ENCODE peak calls at places on chromosome 6, in six cellular contexts. D is dorsolateral prefrontal cortex; U is MM.1S; P is CD4-positive, alpha-beta memory T cell; C is adrenal gland; F is upper lobe of right lung. K is an unnamed sample.

GRCh38 chr6:44439270-44440045 is 52.0 kb downstream of the CDC5L start:
- DNase-seq in D (no peak), U (no peak), P (no peak), C (no peak), F (no peak), K (no peak)

GRCh38 chr6:45256697-45257695 is 71.1 kb upstream of the RUNX2 start:
- DNase-seq in D (no peak), U (no peak), P (no peak), C (no peak), F (no peak), K (no peak)

GRCh38 chr6:24949020-24949569 is 13.3 kb upstream of the RIPOR2 start:
- DNase-seq in D (no peak), U (peak), P (peak), C (no peak), F (no peak), K (no peak)

GRCh38 chr6:137496392-137496767 is 2.2 kb upstream of the OLIG3 start:
- DNase-seq in D (no peak), U (no peak), P (no peak), C (no peak), F (no peak), K (no peak)

GRCh38 chr6:140537834-140538680 is 1163.6 kb upstream of the CITED2 start:
- DNase-seq in D (no peak), U (no peak), P (no peak), C (no peak), F (no peak), K (no peak)

GRCh38 chr6:160583805-160584204 is 80.3 kb downstream of the LPA start:
- DNase-seq in D (no peak), U (no peak), P (no peak), C (no peak), F (no peak), K (no peak)

GRCh38 chr6:5997420-5998093 is 9.2 kb downstream of the NRN1 start:
- DNase-seq in D (no peak), U (peak), P (no peak), C (no peak), F (peak), K (peak)

GRCh38 chr6:34414999-34415858 is 10.6 kb downstream of the RPS10 start:
- DNase-seq in D (no peak), U (peak), P (peak), C (peak), F (no peak), K (no peak)

GRCh38 chr6:11230158-11231107 is 2.0 kb downstream of the NEDD9 start:
- DNase-seq in D (no peak), U (no peak), P (no peak), C (no peak), F (no peak), K (no peak)

GRCh38 chr6:140897804-140898573 is 1234.7 kb upstream of the GJE1 start:
- DNase-seq in D (no peak), U (peak), P (no peak), C (no peak), F (peak), K (peak)

GRCh38 chr6:113361014-113361645 is 496.0 kb upstream of the MARCKS start:
- DNase-seq in D (no peak), U (no peak), P (no peak), C (no peak), F (no peak), K (no peak)

DNA sequence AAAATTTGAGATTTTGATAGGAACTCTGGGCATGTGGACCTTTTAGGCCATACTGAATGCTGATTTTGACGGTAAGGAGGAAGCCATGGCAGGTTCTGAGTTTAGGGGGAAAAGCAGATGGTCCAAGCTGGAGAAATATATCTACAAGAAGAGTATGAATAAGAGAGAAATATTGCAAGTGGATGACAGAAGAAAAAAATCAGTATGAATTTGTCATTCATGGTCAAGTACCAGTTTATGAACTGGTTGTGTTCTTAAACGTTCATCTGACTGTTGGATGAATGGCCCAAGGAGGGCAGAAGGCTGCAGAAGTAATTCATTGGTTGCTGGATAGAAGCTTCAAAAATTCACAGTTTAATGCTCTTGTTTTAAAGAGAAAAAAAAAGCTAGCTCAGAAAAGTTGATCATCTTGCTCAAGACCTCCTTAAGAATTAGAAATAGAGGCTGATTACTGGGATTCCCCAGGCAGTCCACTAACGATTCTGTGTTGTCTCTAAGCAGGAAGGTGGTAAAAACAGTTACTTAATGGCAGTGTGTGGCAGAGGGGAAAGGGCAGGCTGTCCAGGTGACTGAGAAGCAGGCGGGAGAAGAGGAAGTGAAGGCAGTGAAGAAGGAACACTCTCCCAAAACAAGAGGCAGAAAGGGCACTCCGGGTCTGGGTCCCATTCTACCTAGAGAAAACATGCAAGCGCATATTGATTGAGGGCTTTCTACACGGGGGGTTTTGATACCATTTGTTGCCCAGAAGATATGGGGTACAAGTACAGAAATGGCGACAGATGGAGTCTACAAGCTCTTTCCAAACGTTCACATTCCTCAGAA is 2.0 kb upstream of the DUSP22 start:
- DNase-seq in D (no peak), U (no peak), P (no peak), C (no peak), F (no peak), K (no peak)
- H3K4me3 ChIP-seq in D (no peak), U (peak), P (no peak), C (no peak), F (no peak), K (no peak)

GRCh38 chr6:91486200-91486599 is 899.3 kb upstream of the MAP3K7 start:
- DNase-seq in D (no peak), U (no peak), P (no peak), C (no peak), F (no peak), K (no peak)

GRCh38 chr6:91483415-91483814 is 896.5 kb upstream of the MAP3K7 start:
- DNase-seq in D (no peak), U (no peak), P (no peak), C (no peak), F (no peak), K (no peak)

GRCh38 chr6:91485047-91485446 is 898.2 kb upstream of the MAP3K7 start:
- DNase-seq in D (no peak), U (no peak), P (no peak), C (no peak), F (no peak), K (no peak)

GRCh38 chr6:91490672-91491071 is 903.8 kb upstream of the MAP3K7 start:
- DNase-seq in D (no peak), U (no peak), P (no peak), C (no peak), F (no peak), K (no peak)

DNA sequence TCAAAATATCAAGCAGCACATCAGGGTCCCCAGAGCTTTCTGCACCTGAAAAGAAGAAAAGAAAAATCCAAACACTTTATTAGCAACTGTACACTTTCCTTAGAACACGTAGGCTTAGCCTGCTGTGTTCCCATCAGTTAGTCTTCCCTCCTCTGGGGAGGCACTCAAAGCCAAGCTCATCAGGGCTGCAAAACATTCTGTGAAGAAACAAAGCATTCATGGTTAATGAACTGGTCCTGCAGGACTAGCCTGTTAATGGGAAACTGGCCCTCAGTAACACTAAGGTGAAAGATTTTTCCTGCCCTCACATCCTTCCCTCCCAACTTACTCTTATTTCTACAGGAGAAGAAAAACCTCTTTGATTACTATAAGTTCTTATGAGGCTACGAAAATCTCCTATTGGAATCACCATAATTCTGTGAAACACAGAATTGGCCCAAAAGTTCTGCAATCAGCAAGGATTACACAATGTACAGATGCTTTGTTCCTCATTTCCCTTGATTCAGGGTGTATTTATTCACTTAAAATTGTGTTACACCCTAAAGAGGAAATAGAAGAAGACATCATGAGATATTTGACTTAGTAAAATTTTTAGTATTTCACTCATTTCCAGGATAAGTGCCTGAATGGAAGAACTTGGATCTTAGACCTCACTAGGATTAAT is 901.0 kb upstream of the MAP3K7 start:
- DNase-seq in D (no peak), U (no peak), P (no peak), C (no peak), F (no peak), K (no peak)
- H3K27ac ChIP-seq in D (no peak), U (no peak), P (no peak), C (no peak), F (no peak), K (no peak)

DNA sequence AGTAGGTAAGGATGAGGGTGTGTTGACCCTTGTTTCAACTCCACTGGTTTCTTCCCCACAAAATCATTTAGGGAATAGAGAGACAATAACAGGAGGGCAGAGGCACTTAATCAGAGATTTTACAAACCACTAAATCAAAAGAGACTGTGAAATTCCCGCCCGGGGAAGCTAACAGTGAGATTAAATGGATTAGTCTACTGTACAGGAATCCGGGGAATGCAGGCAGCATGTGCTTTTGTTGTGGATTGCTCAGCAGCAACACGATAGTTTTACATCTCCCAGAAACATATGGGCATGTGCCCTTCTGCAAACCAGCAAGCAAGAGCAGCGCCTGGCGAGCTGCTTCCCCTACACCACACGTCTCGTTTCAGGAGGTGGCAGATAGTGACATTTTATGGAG is 382.2 kb downstream of the CD83 start:
- DNase-seq in D (no peak), U (no peak), P (no peak), C (no peak), F (no peak), K (no peak)
- H3K4me3 ChIP-seq in D (no peak), U (no peak), P (no peak), C (no peak), F (no peak), K (no peak)

DNA sequence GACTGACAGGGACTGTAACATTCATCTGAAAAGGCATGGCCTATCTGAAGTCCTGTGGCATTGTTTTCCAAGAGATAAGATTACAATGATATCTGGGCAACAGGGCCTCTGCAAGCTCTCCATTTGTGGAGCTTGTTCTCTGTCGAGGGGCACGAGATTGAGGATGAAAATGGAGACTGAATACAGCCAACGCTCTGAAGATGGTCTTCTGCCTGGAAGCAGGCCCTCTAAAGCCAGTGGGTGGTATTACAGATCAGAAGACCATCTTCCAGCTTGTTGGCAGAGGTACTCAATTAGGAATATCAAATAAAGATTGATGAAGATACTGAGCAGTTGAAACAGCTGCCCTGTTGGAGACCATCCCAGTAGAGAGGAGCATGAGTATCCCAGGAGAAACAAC is 288.2 kb downstream of the CENPW start:
- DNase-seq in D (no peak), U (no peak), P (no peak), C (no peak), F (no peak), K (no peak)
- H3K27ac ChIP-seq in D (no peak), U (no peak), P (no peak), C (no peak), F (no peak), K (no peak)

DNA sequence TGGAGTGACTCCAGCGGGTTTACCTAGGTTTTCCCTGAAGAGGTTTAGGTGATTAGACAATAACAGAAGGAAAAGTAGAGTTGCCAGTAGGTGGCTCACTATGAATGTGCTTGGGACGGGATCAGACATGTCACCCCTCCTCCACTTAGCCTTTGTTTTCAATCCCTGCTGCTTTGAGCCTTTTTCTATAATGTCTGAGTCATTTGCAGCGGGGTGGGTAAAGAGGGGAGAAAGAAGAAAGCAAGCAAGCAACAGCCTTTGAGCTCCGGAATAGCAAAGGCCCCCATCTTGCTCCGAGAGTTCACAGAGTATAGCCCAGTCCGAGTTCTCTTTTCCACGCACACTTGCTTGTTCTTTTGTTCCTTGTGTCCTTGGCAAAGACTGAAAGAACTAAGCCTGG is 129.1 kb downstream of the PACRG start:
- DNase-seq in D (no peak), U (no peak), P (no peak), C (peak), F (no peak), K (no peak)
- H3K4me3 ChIP-seq in D (peak), U (no peak), P (no peak), C (peak), F (peak), K (peak)

DNA sequence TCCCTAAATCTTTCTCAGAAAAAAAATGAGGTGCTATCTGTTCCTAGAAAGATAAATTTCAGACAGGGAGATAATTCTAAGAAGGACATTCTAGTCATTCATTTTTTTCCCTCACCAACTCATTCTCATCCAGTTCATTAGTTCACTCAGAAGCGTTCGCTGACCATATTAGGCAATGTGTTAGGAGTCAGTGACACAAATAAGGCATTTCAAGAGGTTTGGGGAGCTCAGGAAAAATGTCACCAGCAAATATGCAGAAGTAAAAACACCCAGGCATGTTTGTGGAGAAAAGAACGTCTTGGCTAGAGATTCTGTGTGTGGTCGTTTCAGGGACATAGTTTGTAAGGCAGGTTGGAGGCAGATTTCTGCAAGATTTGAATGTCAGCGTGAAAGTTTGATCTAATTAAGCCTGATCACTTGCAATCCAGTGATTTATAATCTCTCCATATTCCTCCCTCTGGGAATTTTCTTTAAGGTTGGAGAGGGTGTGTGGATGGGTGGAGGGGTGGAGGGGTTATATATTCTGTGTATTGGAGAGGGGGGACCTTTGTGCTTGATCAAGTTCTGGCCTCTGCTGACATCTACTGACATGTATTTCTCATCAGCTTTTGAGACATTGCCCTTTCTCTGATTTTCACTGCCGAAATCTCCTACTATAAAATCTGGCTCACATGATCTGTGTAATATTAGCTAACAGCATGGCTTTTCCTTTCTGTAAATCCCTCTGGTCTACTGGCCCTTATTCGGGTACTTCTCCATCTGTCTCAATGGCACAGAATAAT is 3.6 kb downstream of the MYCT1 start:
- DNase-seq in D (no peak), U (no peak), P (no peak), C (no peak), F (no peak), K (no peak)
- H3K27ac ChIP-seq in D (no peak), U (no peak), P (no peak), C (no peak), F (no peak), K (no peak)

GRCh38 chr6:84707161-84707560 is 57.2 kb downstream of the TBX18 start:
- DNase-seq in D (no peak), U (no peak), P (no peak), C (no peak), F (no peak), K (no peak)

DNA sequence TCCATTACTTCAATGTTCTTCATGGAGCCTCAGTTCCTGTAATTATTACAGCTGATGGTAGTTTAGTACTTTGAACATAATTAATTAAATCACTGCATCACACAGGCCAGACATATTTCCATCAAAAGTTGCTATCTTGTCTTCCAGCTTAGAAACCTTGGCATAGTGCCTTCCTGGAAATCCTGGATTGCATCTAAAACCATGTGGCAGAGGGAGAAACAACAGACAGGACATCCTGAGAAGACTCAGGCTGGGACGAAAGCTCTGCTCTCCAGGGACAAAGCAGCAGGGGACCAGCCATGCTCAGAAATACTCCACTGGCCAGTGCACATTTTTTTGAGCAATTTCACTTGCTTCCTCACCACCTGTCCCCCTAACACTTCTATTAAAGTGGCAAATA is 55.3 kb downstream of the TBX18 start:
- DNase-seq in D (no peak), U (no peak), P (no peak), C (no peak), F (no peak), K (no peak)
- H3K4me3 ChIP-seq in D (no peak), U (no peak), P (no peak), C (no peak), F (no peak), K (no peak)

DNA sequence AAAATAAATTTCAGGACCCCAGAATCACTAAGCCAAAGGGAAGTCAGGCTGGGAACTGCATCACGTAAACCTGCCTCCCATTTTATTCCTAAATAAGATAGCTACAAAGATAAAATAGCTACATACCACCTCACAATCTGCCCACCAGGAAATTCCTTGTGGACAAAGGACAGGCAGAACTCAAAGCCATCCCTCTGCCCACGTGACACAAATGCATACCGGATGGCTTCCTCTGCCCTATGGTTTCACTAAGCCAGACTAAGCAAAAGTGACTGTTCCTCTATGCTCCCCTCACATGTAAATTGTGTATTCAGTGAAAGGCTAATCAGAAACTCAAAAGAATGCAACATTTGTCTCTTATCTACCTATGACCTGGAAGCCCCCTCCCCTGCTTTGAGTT is 15.0 kb downstream of the MBOAT1 start:
- DNase-seq in D (no peak), U (peak), P (no peak), C (no peak), F (no peak), K (no peak)
- H3K27ac ChIP-seq in D (no peak), U (peak), P (no peak), C (no peak), F (no peak), K (no peak)

K was measured in lower lobe of right lung.